ENCODE peak calls at places on chromosomes 12 and 14, in six cellular contexts. C, L, J, M, P and G are unnamed samples.

GRCh38 chr12:53221203-53222076 is 10.6 kb downstream of the RARG start:
- DNase-seq in C (peak), L (peak), P (peak), J (peak), M (peak), G (peak)

GRCh38 chr12:93624595-93625294 is 52.3 kb downstream of the SOCS2 start:
- DNase-seq in L (peak), M (no peak), P (peak), J (no peak), C (peak), G (peak)

GRCh38 chr12:81835783-81836182 is 76.6 kb upstream of the PPFIA2 start:
- DNase-seq in M (no peak), C (no peak), L (no peak), J (no peak), P (no peak), G (no peak)

GRCh38 chr12:94266796-94267529 is 118.6 kb downstream of the PLXNC1 start:
- DNase-seq in J (no peak), M (no peak), C (no peak), P (no peak), L (no peak), G (no peak)

GRCh38 chr14:21476526-21476924 is 234 bp downstream of the RAB2B start:
- DNase-seq in P (peak), M (no peak), C (no peak), L (peak), J (peak), G (peak)

GRCh38 chr14:74949211-74949610 is 6.2 kb downstream of the PGF start:
- DNase-seq in C (no peak), J (no peak), L (no peak), M (no peak), P (no peak), G (no peak)

GRCh38 chr12:9065607-9065856 is 50.2 kb downstream of the A2M start:
- DNase-seq in C (no peak), P (no peak), J (no peak), M (no peak), L (no peak), G (no peak)

GRCh38 chr14:90281261-90281660 is 24.9 kb downstream of the PSMC1 start:
- DNase-seq in J (no peak), M (no peak), L (peak), C (no peak), P (peak), G (peak)

GRCh38 chr14:91947196-91948184 is at the start of gene FBLN5:
- DNase-seq in C (no peak), M (no peak), J (peak), L (peak), P (peak), G (peak)

GRCh38 chr14:68542346-68542745 is 250.5 kb downstream of the ZFP36L1 start:
- DNase-seq in J (no peak), M (no peak), L (no peak), C (no peak), P (no peak), G (no peak)

GRCh38 chr14:68541128-68541896 is 251.6 kb downstream of the ZFP36L1 start:
- DNase-seq in C (no peak), L (no peak), P (no peak), J (no peak), M (no peak), G (no peak)

GRCh38 chr14:68539839-68540238 is 253.0 kb downstream of the ZFP36L1 start:
- DNase-seq in M (no peak), P (no peak), L (no peak), J (no peak), C (no peak), G (no peak)

GRCh38 chr14:68538641-68539040 is 254.2 kb downstream of the ZFP36L1 start:
- DNase-seq in C (no peak), J (no peak), M (no peak), P (no peak), L (no peak), G (no peak)

DNA sequence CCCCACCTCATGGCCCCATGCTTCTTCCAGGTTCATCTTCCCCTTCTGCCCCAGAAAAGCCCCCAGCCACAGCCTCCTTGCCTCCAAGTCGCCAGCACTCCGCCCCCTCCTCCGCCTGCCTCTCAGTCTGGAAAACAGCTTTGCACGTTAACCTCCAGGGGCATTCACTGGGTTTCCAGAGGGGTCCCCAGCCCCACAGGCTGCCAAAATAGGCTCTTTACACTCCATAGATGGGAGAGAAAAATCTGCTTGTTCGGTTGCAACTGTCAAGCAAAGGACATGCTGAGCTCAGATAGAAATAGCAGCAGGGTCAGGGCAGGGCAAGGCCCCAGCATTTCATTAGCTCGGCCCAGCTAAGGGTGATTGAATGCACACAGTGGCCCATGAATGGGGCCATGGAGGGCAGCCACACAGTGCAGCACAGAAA is 253.5 kb downstream of the ZFP36L1 start:
- DNase-seq in J (no peak), L (no peak), M (peak), P (no peak), C (no peak), G (no peak)
- H3K27ac ChIP-seq in J (no peak), L (no peak), M (no peak), P (no peak), C (no peak), G (peak)

DNA sequence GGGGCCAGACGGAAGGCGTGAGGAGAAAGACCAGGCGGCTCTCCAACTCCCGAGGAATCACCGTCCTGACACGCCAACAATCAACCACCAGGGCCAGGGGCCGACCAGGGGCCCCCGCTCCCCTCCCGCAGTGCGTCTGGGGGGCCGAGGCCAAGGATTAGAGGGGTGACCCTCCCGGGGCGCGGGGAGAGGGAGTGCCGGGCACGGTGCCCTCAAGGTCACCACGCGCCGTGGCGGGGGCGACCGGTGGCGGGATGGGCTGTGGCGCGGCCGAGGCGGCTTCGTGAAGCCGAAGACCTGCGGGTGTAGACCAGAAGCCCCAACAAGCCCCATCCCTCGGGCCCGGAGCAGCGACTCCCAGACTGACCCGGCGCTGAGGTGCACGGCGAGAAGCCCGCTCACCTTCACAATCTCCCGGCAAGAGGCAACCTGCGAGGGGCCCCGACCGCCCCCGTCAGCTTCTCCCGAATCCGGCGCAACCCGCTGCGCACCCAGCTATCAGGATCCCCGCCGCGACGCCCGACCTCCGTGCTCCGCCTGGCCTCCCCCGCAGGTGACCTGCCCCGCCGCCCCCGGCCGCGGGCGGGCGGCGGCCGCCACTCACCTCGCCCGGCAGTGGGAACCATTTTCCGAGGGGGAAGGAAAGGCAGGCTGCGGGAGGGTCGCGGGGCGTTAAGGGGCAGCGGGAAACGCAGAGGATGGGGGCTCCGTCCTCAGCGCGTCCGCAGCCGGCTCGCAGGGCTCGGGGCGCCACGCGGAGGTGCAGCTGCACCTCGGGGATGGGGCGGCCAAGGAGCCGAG is 446 bp downstream of the ATP2B1 start:
- DNase-seq in M (no peak), L (peak), P (no peak), C (peak), J (peak), G (no peak)
- TF ChIP-seq CTCF in M (no peak), L (peak), P (no peak), C (no peak), J (no peak), G (peak)

GRCh38 chr12:22399464-22399863 is 65.0 kb upstream of the ST8SIA1 start:
- DNase-seq in J (no peak), L (no peak), M (no peak), C (no peak), P (no peak), G (no peak)
- H3K27ac ChIP-seq in J (no peak), L (no peak), M (no peak), C (no peak), P (no peak), G (no peak)

GRCh38 chr14:88935083-88935482 is 110.6 kb downstream of the TTC8 start:
- DNase-seq in M (no peak), C (no peak), J (no peak), P (no peak), L (no peak), G (no peak)

GRCh38 chr14:88934231-88934898 is 109.9 kb downstream of the TTC8 start:
- DNase-seq in M (no peak), L (no peak), C (no peak), P (no peak), J (no peak), G (no peak)

GRCh38 chr14:88933203-88933602 is 108.8 kb downstream of the TTC8 start:
- DNase-seq in J (no peak), L (no peak), C (no peak), P (no peak), M (no peak), G (no peak)

GRCh38 chr14:88929656-88930436 is 105.4 kb downstream of the TTC8 start:
- DNase-seq in L (no peak), J (no peak), C (no peak), M (no peak), P (no peak), G (no peak)
- TF ChIP-seq CTCF in L (no peak), J (no peak), C (no peak), M (no peak), P (peak), G (no peak)

DNA sequence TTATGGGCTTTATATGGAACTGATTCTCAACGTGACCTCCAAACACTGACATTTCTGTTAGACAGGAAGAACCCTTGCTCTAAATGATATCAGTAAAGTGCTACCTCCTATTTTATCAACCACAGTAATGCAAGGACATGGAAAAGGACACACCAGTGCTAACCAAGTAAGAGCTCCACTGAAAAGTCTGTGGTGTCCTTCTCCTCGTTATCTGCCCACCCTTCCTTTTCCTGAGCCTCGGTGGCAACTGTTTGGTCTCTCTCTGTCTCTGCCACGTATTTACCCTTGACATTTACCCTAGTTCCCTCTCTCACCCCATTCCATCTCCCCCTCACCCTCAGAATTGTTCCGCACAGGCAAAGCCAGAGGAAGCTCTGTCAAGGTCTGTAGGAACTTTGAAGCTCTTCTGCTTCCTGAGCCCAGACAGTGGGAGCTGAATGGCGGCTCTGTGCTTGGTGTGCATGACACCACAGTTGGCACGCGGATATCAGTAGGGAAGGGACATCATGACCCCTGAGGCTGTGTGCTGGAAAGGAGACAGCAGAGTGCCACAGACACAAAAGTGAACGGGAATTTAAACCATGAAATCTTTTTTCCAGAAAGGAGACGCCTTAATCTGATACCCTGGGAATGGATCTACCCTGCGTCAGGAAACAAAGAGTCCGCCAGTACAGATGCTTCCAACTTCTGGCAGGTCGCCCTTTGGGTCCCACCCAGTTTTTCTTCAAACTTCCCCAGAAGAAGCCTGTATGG is 50.8 kb downstream of the NTN4 start:
- DNase-seq in L (no peak), P (no peak), M (peak), J (peak), C (no peak), G (no peak)
- H3K27ac ChIP-seq in L (no peak), P (no peak), M (peak), J (peak), C (no peak), G (peak)

GRCh38 chr12:98644712-98645571 is at the start of the genes APAF1 and IKBIP:
- DNase-seq in J (peak), L (peak), P (peak), C (peak), M (peak), G (peak)

GRCh38 chr12:98645572-98646067 is 530 bp downstream of the APAF1 start:
- DNase-seq in C (no peak), M (no peak), P (peak), L (peak), J (no peak), G (peak)

GRCh38 chr12:98644433-98644711 is 216 bp downstream of the IKBIP start:
- DNase-seq in P (no peak), C (no peak), M (no peak), L (peak), J (no peak), G (no peak)

DNA sequence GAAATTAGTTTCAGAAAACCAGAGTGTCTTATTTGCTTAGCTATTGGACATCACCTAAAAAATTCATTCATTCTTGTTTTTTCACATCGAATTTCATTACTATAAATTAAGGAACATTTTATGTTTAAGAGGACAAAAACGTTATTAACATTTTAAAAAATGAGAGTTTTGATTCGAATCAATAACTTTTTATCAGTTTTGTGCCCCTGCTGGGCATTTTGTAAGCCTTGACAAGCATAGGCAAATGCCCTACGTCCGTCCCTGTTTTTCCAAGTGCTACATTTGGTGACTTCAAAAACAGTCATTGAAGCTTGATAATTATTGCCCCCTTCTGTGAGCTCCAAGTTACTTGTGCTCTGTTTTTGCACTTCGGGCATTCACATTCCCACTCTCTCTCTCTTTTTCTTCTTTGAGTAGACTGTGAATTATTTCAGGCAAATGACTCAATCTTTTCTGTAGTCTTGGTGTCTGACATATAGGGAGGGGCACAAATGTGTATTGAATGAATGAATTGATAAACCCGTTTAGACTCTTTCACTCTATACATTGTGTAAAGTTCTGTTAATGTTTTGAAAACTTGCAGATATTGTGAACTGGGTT is 1.2 kb downstream of the APAF1 start:
- DNase-seq in J (no peak), C (no peak), P (no peak), M (no peak), L (peak), G (no peak)
- TF ChIP-seq CTCF in J (no peak), C (no peak), P (no peak), M (no peak), L (peak), G (no peak)

DNA sequence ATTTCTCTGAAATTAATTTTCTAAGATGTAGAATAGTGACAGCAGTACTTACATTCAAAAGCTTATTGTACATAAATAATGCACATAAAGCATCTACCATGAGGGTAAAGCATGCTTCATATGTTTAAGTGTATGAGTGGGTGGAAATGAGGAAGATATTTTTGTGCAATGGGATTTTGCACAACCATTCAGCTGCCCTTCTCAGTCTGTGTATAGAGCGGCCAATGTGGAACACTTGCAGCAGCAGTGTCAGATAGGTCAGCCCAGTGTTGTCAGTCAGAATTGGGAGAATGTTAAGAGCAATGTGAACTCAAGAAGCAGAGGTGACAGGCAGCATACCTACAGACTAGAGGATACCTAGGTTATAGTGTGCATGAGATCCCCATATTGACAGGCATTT is 72.5 kb upstream of the ATP2B1 start:
- DNase-seq in P (no peak), J (no peak), L (no peak), C (no peak), M (no peak), G (no peak)
- H3K27ac ChIP-seq in P (no peak), J (no peak), L (no peak), C (no peak), M (no peak), G (no peak)

GRCh38 chr12:107875772-107876171 is 101.3 kb downstream of the ASCL4 start:
- DNase-seq in P (no peak), L (no peak), C (no peak), J (no peak), M (no peak), G (no peak)
- TF ChIP-seq CTCF in P (no peak), L (no peak), C (no peak), J (no peak), M (no peak), G (no peak)

GRCh38 chr14:95250936-95251335 is 68.8 kb downstream of the CLMN start:
- DNase-seq in J (no peak), L (no peak), C (no peak), P (no peak), M (no peak), G (no peak)

GRCh38 chr14:95245334-95245733 is 74.4 kb downstream of the CLMN start:
- DNase-seq in P (no peak), M (no peak), L (no peak), J (no peak), C (no peak), G (no peak)

GRCh38 chr14:95252219-95252618 is 67.5 kb downstream of the CLMN start:
- DNase-seq in L (no peak), J (no peak), M (no peak), P (no peak), C (no peak), G (no peak)

GRCh38 chr14:95250126-95250824 is 69.4 kb downstream of the CLMN start:
- DNase-seq in L (no peak), J (no peak), P (no peak), C (no peak), M (no peak), G (no peak)

GRCh38 chr14:95248422-95248821 is 71.3 kb downstream of the CLMN start:
- DNase-seq in L (no peak), C (no peak), J (no peak), M (no peak), P (no peak), G (no peak)
- H3K27ac ChIP-seq in L (no peak), C (no peak), J (no peak), M (no peak), P (peak), G (no peak)

GRCh38 chr14:100784523-100785337 is 41.2 kb upstream of the MEG3 start:
- DNase-seq in L (no peak), M (no peak), C (no peak), J (no peak), P (no peak), G (no peak)

GRCh38 chr14:100785626-100786025 is 40.3 kb upstream of the MEG3 start:
- DNase-seq in P (no peak), L (no peak), M (no peak), C (no peak), J (no peak), G (no peak)

GRCh38 chr14:100785338-100785615 is 40.6 kb upstream of the MEG3 start:
- DNase-seq in L (no peak), C (no peak), J (no peak), P (no peak), M (no peak), G (no peak)

GRCh38 chr14:100786820-100787219 is 39.1 kb upstream of the MEG3 start:
- DNase-seq in C (no peak), J (no peak), P (no peak), M (no peak), L (no peak), G (no peak)

GRCh38 chr14:100786131-100786530 is 39.8 kb upstream of the MEG3 start:
- DNase-seq in P (no peak), L (no peak), J (no peak), M (peak), C (no peak), G (no peak)
- TF ChIP-seq CTCF in P (no peak), L (no peak), J (no peak), M (no peak), C (no peak), G (no peak)